ENCODE peak calls at places on chromosomes 13 and 19, in nine cellular contexts. J, V, X, Y, Z, K, F, W and D are unnamed samples.

GRCh38 chr19:49801966-49802661 is 11.0 kb downstream of the FUZ start:
- DNase-seq in J (no peak), V (peak), X (peak), Y (no peak), Z (peak), K (peak), F (no peak), W (no peak), D (peak)

GRCh38 chr13:55199132-55199531 is 1941.6 kb upstream of the PRR20A start:
- DNase-seq in J (no peak), V (no peak), X (no peak), Y (no peak), Z (peak), K (no peak), F (no peak), W (no peak), D (no peak)

GRCh38 chr13:79229761-79230160 is 176.3 kb downstream of the RBM26 start:
- DNase-seq in J (no peak), V (no peak), X (no peak), Y (no peak), Z (no peak), K (no peak), F (no peak), W (no peak), D (no peak)

GRCh38 chr13:112771877-112772538 is 82.2 kb downstream of the ATP11A start:
- DNase-seq in J (no peak), V (no peak), X (no peak), Y (no peak), Z (no peak), K (no peak), F (no peak), W (no peak), D (no peak)

GRCh38 chr13:99230991-99231390 is 27.2 kb downstream of the GPR18 start:
- DNase-seq in J (no peak), V (no peak), X (no peak), Y (no peak), Z (no peak), K (no peak), F (no peak), W (no peak), D (no peak)

GRCh38 chr19:572891-573825 is 762 bp downstream of the BSG start:
- DNase-seq in J (no peak), V (peak), X (no peak), Y (no peak), Z (no peak), K (peak), F (no peak), W (no peak), D (peak)

GRCh38 chr13:50358715-50359367 is 343.6 kb downstream of the KCNRG start:
- DNase-seq in J (no peak), V (no peak), X (no peak), Y (no peak), Z (no peak), K (no peak), F (no peak), W (no peak), D (no peak)

GRCh38 chr19:29574518-29574917 is 31.6 kb upstream of the POP4 start:
- DNase-seq in J (no peak), V (no peak), X (no peak), Y (no peak), Z (no peak), K (no peak), F (no peak), W (no peak), D (no peak)

GRCh38 chr19:49837009-49837310 is 14.0 kb upstream of the PTOV1 start:
- DNase-seq in J (no peak), V (peak), X (no peak), Y (no peak), Z (no peak), K (no peak), F (no peak), W (no peak), D (no peak)